ENCODE peak calls at places on chromosomes 16 and 17, in seven cellular contexts. U, W, G, M, X, C and N are unnamed samples.

GRCh38 chr17:19249681-19250080 is 12.5 kb downstream of the EPN2 start:
- DNase-seq in W (no peak), X (no peak), G (no peak), U (no peak), C (no peak), M (no peak), N (peak)

GRCh38 chr17:8997994-8998628 is 23.2 kb upstream of the NTN1 start:
- DNase-seq in U (peak), G (peak), W (peak), X (peak), M (peak), C (peak), N (peak)

GRCh38 chr17:19370493-19370960 is 7.8 kb upstream of the MAPK7 start:
- DNase-seq in G (no peak), C (no peak), U (no peak), X (no peak), M (no peak), W (peak), N (peak)

GRCh38 chr17:65467156-65467555 is 94.3 kb downstream of the AXIN2 start:
- DNase-seq in M (no peak), X (no peak), W (no peak), C (no peak), G (no peak), U (no peak), N (no peak)

GRCh38 chr17:18184143-18185007 is 747 bp downstream of the ALKBH5 start:
- DNase-seq in W (peak), M (no peak), C (peak), X (peak), G (peak), U (peak), N (peak)

GRCh38 chr17:9981344-9981915 is 76.4 kb upstream of the RCVRN start:
- DNase-seq in G (no peak), M (no peak), X (no peak), U (no peak), C (no peak), W (no peak), N (no peak)

GRCh38 chr17:77606865-77607210 is 351.7 kb upstream of the TNRC6C start:
- DNase-seq in W (no peak), C (no peak), X (no peak), M (no peak), U (no peak), G (no peak), N (no peak)

GRCh38 chr17:62705116-62705515 is 77.6 kb downstream of the MRC2 start:
- DNase-seq in G (no peak), C (peak), W (no peak), X (no peak), U (no peak), M (no peak), N (no peak)

GRCh38 chr16:21100447-21100846 is 50.2 kb downstream of the DNAH3 start:
- DNase-seq in U (no peak), W (peak), M (peak), G (no peak), X (no peak), C (no peak), N (no peak)

GRCh38 chr17:142102-142661 is 4.8 kb downstream of the SCGB1C2 start:
- DNase-seq in C (peak), M (no peak), G (peak), W (peak), X (no peak), U (peak), N (no peak)

GRCh38 chr16:85699628-85700027 is 10.9 kb upstream of the GINS2 start:
- DNase-seq in W (peak), U (peak), M (peak), X (no peak), G (no peak), C (no peak), N (no peak)

GRCh38 chr17:48060249-48060648 is 12.1 kb downstream of the NFE2L1 start:
- DNase-seq in U (no peak), C (no peak), X (no peak), G (no peak), W (no peak), M (no peak), N (no peak)

GRCh38 chr16:53084141-53084541 is 29.4 kb downstream of the CHD9 start:
- DNase-seq in M (peak), U (no peak), W (no peak), X (no peak), G (no peak), C (no peak), N (no peak)

GRCh38 chr17:16934133-16934795 is 37.7 kb downstream of the TNFRSF13B start:
- DNase-seq in G (no peak), X (peak), C (no peak), W (no peak), U (no peak), M (no peak), N (no peak)

GRCh38 chr16:17230932-17231581 is 239.7 kb downstream of the XYLT1 start:
- DNase-seq in W (no peak), M (no peak), X (no peak), G (no peak), U (no peak), C (no peak), N (no peak)

GRCh38 chr16:4888428-4889135 is 41.3 kb downstream of the UBN1 start:
- DNase-seq in X (no peak), U (no peak), C (no peak), G (no peak), M (no peak), W (no peak), N (no peak)

GRCh38 chr17:75776399-75777242 is 8.0 kb upstream of the UNK start:
- DNase-seq in M (peak), U (no peak), G (peak), W (peak), C (no peak), X (no peak), N (no peak)

GRCh38 chr16:65071371-65072311 is 50.2 kb downstream of the CDH11 start:
- DNase-seq in X (peak), G (peak), U (no peak), C (no peak), M (no peak), W (peak), N (peak)

GRCh38 chr16:89905511-89906140 is 13.0 kb upstream of the MC1R start:
- DNase-seq in M (no peak), C (no peak), X (no peak), G (no peak), U (no peak), W (peak), N (no peak)

GRCh38 chr16:55701442-55702319 is 45.9 kb downstream of the SLC6A2 start:
- DNase-seq in C (peak), M (peak), G (peak), U (no peak), X (peak), W (peak), N (peak)

GRCh38 chr17:41655611-41656111 is 31.3 kb upstream of the KRT17 start:
- DNase-seq in G (peak), W (no peak), C (no peak), U (peak), X (peak), M (peak), N (no peak)

GRCh38 chr16:58197314-58198012 is 443 bp downstream of the CSNK2A2 start:
- DNase-seq in U (no peak), X (no peak), W (no peak), M (no peak), G (no peak), C (peak), N (peak)

GRCh38 chr16:88570691-88571092 is 489 bp downstream of the ZC3H18 start:
- DNase-seq in W (peak), U (peak), C (peak), X (peak), G (peak), M (peak), N (no peak)

GRCh38 chr17:81512984-81513668 is 527 bp upstream of the ACTG1 start:
- DNase-seq in U (peak), C (peak), M (peak), G (peak), X (peak), W (peak), N (peak)

GRCh38 chr16:23842137-23842600 is 6.4 kb downstream of the PRKCB start:
- DNase-seq in M (no peak), W (no peak), G (no peak), U (no peak), X (no peak), C (no peak), N (no peak)

GRCh38 chr17:62819511-62820221 is 11.6 kb upstream of the MARCHF10 start:
- DNase-seq in M (peak), U (peak), C (peak), G (peak), W (peak), X (peak), N (peak)

GRCh38 chr16:79887541-79888540 is 287.3 kb upstream of the MAF start:
- DNase-seq in X (no peak), C (no peak), M (no peak), G (no peak), U (no peak), W (no peak), N (no peak)

GRCh38 chr16:1300664-1301476 is 8.6 kb upstream of the UBE2I start:
- DNase-seq in G (peak), C (peak), U (peak), M (no peak), X (peak), W (peak), N (peak)

GRCh38 chr17:43634681-43635125 is 27.0 kb downstream of the MEOX1 start:
- DNase-seq in G (no peak), C (no peak), W (peak), U (no peak), M (peak), X (no peak), N (peak)

GRCh38 chr16:1002399-1003161 is 21.0 kb downstream of the SOX8 start:
- DNase-seq in G (no peak), U (no peak), X (peak), M (peak), W (peak), C (no peak), N (no peak)

GRCh38 chr17:34886831-34887230 is 74.4 kb downstream of the CCT6B start:
- DNase-seq in G (no peak), W (no peak), U (no peak), X (no peak), M (no peak), C (no peak), N (no peak)

GRCh38 chr17:80633197-80633596 is 88.6 kb downstream of the RPTOR start:
- DNase-seq in U (no peak), C (no peak), X (no peak), M (no peak), W (no peak), G (no peak), N (no peak)

GRCh38 chr16:31108794-31109558 is 790 bp downstream of the BCKDK start:
- DNase-seq in M (no peak), U (no peak), X (no peak), G (no peak), W (no peak), C (no peak), N (no peak)

GRCh38 chr17:74842599-74843351 is 16.9 kb downstream of the GRIN2C start:
- DNase-seq in W (peak), U (peak), M (no peak), X (peak), C (peak), G (peak), N (peak)

GRCh38 chr16:4094138-4094773 is 22.0 kb downstream of the ADCY9 start:
- DNase-seq in U (no peak), M (no peak), G (no peak), X (no peak), C (no peak), W (no peak), N (no peak)

GRCh38 chr16:66961065-66961744 is at the start of gene CES3:
- DNase-seq in X (peak), W (peak), C (peak), M (peak), U (peak), G (peak), N (peak)

GRCh38 chr16:51407199-51407598 is 256.1 kb upstream of the SALL1 start:
- DNase-seq in C (no peak), M (peak), X (no peak), G (no peak), U (no peak), W (no peak), N (no peak)

GRCh38 chr17:61411114-61411943 is 11.7 kb downstream of the TBX2 start:
- DNase-seq in M (peak), W (peak), C (peak), X (peak), U (peak), G (peak), N (peak)

GRCh38 chr16:380837-381787 is 666 bp downstream of the PGAP6 start:
- DNase-seq in U (peak), G (peak), C (peak), M (no peak), X (no peak), W (peak), N (peak)

GRCh38 chr17:49762148-49762941 is 1.6 kb downstream of the FAM117A start:
- DNase-seq in G (no peak), U (no peak), C (no peak), W (no peak), X (no peak), M (peak), N (no peak)

DNA sequence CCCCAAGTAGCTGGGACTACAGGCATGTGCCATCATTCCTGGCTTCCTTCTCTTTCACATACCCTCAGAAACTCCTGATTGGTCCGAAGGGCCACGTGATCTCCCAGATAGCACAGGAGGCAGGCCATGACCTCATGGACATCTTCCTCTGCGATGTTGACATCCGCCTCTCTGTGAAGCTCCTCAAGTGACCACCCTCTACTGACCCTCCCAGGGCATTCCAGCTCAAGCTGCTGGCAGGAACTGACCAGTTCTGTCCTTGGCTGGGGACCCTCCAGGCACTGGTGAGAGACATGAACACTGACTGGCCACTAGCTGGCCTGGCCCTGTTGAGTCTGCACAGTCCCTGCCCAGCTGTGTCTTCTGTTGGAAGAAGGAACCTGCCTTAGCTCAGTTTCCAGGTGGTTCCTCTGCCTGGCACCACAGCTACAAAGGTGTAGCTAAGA is 5.6 kb downstream of the ERAL1 start:
- DNase-seq in X (no peak), C (no peak), U (no peak), G (no peak), W (no peak), M (no peak), N (no peak)
- TF ChIP-seq CTCF in X (no peak), C (no peak), U (no peak), G (no peak), W (no peak), M (no peak), N (no peak)

GRCh38 chr17:51121620-51122472 is 1.2 kb upstream of the SPAG9 start:
- DNase-seq in M (peak), C (peak), U (peak), W (peak), G (peak), X (peak), N (peak)
- TF ChIP-seq CTCF in M (no peak), C (no peak), U (no peak), W (no peak), G (peak), X (no peak), N (no peak)

GRCh38 chr17:36948717-36949460 is at the start of gene AATF:
- DNase-seq in U (peak), X (peak), G (peak), W (peak), C (peak), M (peak), N (peak)

GRCh38 chr17:36950027-36950426 is 1.3 kb downstream of the AATF start:
- DNase-seq in W (no peak), G (no peak), C (no peak), X (no peak), M (no peak), U (no peak), N (no peak)

GRCh38 chr17:36949461-36949927 is 740 bp downstream of the AATF start:
- DNase-seq in U (no peak), X (no peak), W (peak), M (no peak), C (no peak), G (no peak), N (no peak)

GRCh38 chr17:36947922-36948716 is 635 bp upstream of the AATF start:
- DNase-seq in C (no peak), X (no peak), U (no peak), G (no peak), W (no peak), M (no peak), N (no peak)

GRCh38 chr17:36951390-36951789 is 2.6 kb downstream of the AATF start:
- DNase-seq in X (no peak), C (no peak), U (no peak), W (no peak), M (no peak), G (no peak), N (no peak)
- TF ChIP-seq CTCF in X (no peak), C (no peak), U (no peak), W (no peak), M (no peak), G (no peak), N (no peak)

DNA sequence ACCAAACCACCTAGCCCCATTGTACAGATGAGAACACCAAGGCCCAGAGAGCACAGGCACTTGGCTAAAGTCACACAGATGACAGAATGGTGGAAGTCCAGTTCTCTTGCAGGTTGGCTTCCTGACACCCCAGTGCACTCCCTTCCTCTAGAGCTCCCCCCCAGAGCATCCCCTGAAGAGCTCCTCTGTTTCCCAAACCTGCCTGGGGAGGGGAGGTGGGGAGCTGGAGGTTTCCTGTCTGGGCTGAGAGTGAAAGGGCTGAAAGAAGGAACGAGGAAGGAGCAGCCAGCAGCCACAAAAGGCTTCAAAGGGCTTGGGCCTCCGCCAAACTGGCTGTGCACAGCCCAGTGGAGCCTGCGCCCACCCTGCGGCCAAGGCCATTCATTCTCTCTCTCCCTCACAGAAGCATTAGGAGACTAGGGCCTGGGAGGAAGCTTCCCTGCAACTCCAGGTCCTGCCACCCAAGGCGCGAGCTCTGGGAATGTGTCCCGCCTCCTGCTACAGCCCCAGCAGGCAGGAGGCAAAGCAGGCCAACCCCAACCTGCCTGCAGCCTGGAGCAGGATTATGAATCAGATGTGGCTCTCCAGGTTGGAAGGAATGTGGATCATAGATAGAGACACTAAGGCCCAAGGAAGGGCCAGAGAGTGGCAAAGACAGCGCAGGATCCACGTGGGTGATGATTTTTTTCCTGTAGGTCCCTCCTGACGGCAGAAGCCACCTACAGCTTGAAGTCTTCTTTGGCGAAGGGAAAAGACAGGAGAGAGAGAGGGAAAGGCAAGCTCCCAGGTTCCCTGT is 913 bp downstream of the SLC13A5 start:
- DNase-seq in W (peak), U (no peak), X (no peak), M (peak), C (peak), G (no peak), N (no peak)
- TF ChIP-seq CTCF in W (no peak), U (no peak), X (no peak), M (peak), C (no peak), G (no peak), N (no peak)

GRCh38 chr17:82815354-82815753 is 24.5 kb downstream of the ZNF750 start:
- DNase-seq in G (no peak), X (peak), U (peak), M (no peak), C (no peak), W (no peak), N (no peak)

GRCh38 chr17:82815790-82816305 is 24.0 kb downstream of the ZNF750 start:
- DNase-seq in X (peak), M (no peak), U (peak), C (no peak), W (no peak), G (no peak), N (no peak)

GRCh38 chr17:82816358-82816757 is 23.5 kb downstream of the ZNF750 start:
- DNase-seq in M (no peak), C (no peak), G (no peak), W (no peak), X (no peak), U (peak), N (no peak)

GRCh38 chr17:82813299-82814051 is 26.3 kb downstream of the ZNF750 start:
- DNase-seq in U (peak), G (no peak), C (no peak), X (no peak), W (no peak), M (no peak), N (no peak)

DNA sequence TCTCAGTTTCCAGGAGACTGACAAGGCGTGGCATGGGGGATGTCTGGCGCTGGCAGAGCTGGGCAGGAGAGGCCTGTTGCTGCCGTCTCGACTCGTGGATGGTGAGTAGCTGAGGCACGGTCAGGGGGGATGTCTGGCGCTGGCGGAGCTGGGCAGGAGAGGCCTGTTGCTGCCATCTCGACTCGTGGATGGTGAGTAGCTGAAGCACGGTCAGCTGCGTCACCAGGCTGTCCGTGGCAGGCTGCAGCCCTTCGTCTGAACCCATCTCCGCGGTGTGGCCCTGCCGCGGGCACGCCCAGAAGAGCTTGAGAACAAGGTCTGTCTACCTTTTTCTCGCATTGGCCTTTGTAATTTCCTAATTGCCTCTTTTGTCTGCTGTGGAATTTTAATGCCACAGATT is 25.0 kb downstream of the ZNF750 start:
- DNase-seq in X (peak), W (no peak), U (peak), G (no peak), M (no peak), C (no peak), N (no peak)
- TF ChIP-seq CTCF in X (no peak), W (no peak), U (no peak), G (no peak), M (no peak), C (no peak), N (no peak)

DNA sequence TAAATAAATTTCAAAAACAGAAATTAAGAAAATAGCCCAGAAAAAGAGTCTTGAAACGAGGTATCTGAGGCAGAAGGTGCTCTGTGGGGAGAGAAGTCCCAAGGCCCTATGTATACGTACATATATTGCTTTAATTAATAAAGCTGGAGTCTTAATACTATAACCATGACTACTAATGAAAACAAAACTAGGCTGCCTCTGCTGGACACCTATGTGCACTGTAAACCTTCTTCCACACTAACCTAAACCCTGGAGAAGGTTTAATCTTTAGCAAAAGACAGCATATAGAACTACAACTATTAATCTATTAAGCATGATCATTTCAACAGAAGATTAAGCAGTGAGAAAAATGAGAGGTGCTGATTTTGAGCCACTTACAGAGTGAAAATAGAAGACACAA is 153.9 kb upstream of the C17orf78 start:
- DNase-seq in G (no peak), U (no peak), X (no peak), M (no peak), C (no peak), W (no peak), N (no peak)
- TF ChIP-seq CTCF in G (no peak), U (no peak), X (no peak), M (no peak), C (no peak), W (peak), N (no peak)